ENCODE peak calls at places on chromosomes 11 and 22, in seven cellular contexts. S is CD8-positive, alpha-beta memory T cell; Z is activated T-cell treated with anti-CD3 and anti-CD28 coated beads, Interleukin-2, amount 50 U/mL, for 72 hours; K is Peyer's patch; E is HuH-7; J is HCT116; Q is adrenal gland. N is an unnamed sample.

GRCh38 chr11:72789493-72790131 is 4.2 kb downstream of the STARD10 start:
- DNase-seq in S (no peak), Z (no peak), K (no peak), E (no peak), J (no peak), Q (no peak), N (no peak)

GRCh38 chr22:17121235-17122195 is at the start of gene TMEM121B:
- DNase-seq in S (no peak), Z (no peak), K (no peak), E (peak; percentile 84), J (no peak), Q (peak; percentile 70), N (peak; percentile 79)

GRCh38 chr22:42388130-42388797 is 43.9 kb downstream of the NFAM1 start:
- DNase-seq in S (no peak), Z (no peak), K (no peak), E (no peak), J (no peak), Q (no peak), N (no peak)

GRCh38 chr11:75174781-75175370 is 24.0 kb downstream of the SLCO2B1 start:
- DNase-seq in S (no peak), Z (peak; percentile 4), K (no peak), E (no peak), J (no peak), Q (no peak), N (no peak)

GRCh38 chr22:47166446-47167016 is 404.1 kb downstream of the TBC1D22A start:
- DNase-seq in S (no peak), Z (no peak), K (peak; percentile 26), E (no peak), J (no peak), Q (peak; percentile 3), N (peak; percentile 31)

GRCh38 chr11:45097721-45098493 is 48.5 kb upstream of the PRDM11 start:
- DNase-seq in S (peak; percentile 28), Z (peak; percentile 36), K (peak; percentile 66), E (peak; percentile 39), J (no peak), Q (peak; percentile 69), N (peak; percentile 83)

GRCh38 chr11:16791494-16791961 is 53.1 kb downstream of the C11orf58 start:
- DNase-seq in S (no peak), Z (no peak), K (no peak), E (no peak), J (peak; percentile 62), Q (peak; percentile 67), N (no peak)

GRCh38 chr11:69945157-69945556 is 125.9 kb upstream of the FGF3 start:
- DNase-seq in S (no peak), Z (no peak), K (no peak), E (no peak), J (no peak), Q (no peak), N (no peak)

GRCh38 chr22:27997538-27997937 is 78.5 kb upstream of the PITPNB start:
- DNase-seq in S (no peak), Z (no peak), K (no peak), E (no peak), J (no peak), Q (no peak), N (no peak)

GRCh38 chr11:47314992-47315391 is 37.5 kb downstream of the MYBPC3 start:
- DNase-seq in S (no peak), Z (no peak), K (no peak), E (no peak), J (no peak), Q (no peak), N (no peak)

GRCh38 chr11:77141034-77141433 is 13.0 kb downstream of the MYO7A start:
- DNase-seq in S (no peak), Z (no peak), K (no peak), E (no peak), J (no peak), Q (peak; percentile 46), N (no peak)

GRCh38 chr11:33448461-33449130 is 191.4 kb downstream of the HIPK3 start:
- DNase-seq in S (no peak), Z (no peak), K (no peak), E (no peak), J (no peak), Q (no peak), N (no peak)

GRCh38 chr22:27749597-27750225 is 51.8 kb downstream of the MN1 start:
- DNase-seq in S (no peak), Z (no peak), K (no peak), E (no peak), J (no peak), Q (no peak), N (no peak)

GRCh38 chr11:45456686-45457085 is 170.5 kb upstream of the SYT13 start:
- DNase-seq in S (no peak), Z (no peak), K (no peak), E (no peak), J (no peak), Q (no peak), N (no peak)

GRCh38 chr11:121141051-121141450 is 40.0 kb downstream of the TECTA start:
- DNase-seq in S (no peak), Z (no peak), K (no peak), E (no peak), J (no peak), Q (no peak), N (no peak)

GRCh38 chr11:65773784-65774411 is 6.9 kb downstream of the AP5B1 start:
- DNase-seq in S (no peak), Z (no peak), K (peak; percentile 40), E (no peak), J (no peak), Q (no peak), N (no peak)

GRCh38 chr22:45455212-45455611 is 41.7 kb downstream of the RIBC2 start:
- DNase-seq in S (no peak), Z (no peak), K (no peak), E (no peak), J (no peak), Q (no peak), N (no peak)

GRCh38 chr11:73139476-73140198 is 2.5 kb downstream of the FCHSD2 start:
- DNase-seq in S (no peak), Z (no peak), K (no peak), E (no peak), J (no peak), Q (no peak), N (no peak)

GRCh38 chr11:57144531-57145320 is 37.0 kb upstream of the LRRC55 start:
- DNase-seq in S (no peak), Z (no peak), K (no peak), E (peak; percentile 76), J (no peak), Q (no peak), N (no peak)

GRCh38 chr11:78188809-78189724 is at the start of gene USP35:
- DNase-seq in S (no peak), Z (no peak), K (peak; percentile 45), E (no peak), J (no peak), Q (peak; percentile 21), N (peak; percentile 57)

GRCh38 chr22:47067911-47068654 is 305.6 kb downstream of the TBC1D22A start:
- DNase-seq in S (no peak), Z (no peak), K (peak; percentile 24), E (no peak), J (no peak), Q (no peak), N (peak; percentile 39)

GRCh38 chr11:34234086-34234740 is 123.6 kb downstream of the ABTB2 start:
- DNase-seq in S (peak; percentile 49), Z (peak; percentile 86), K (peak; percentile 89), E (no peak), J (peak; percentile 64), Q (peak; percentile 45), N (no peak)

GRCh38 chr11:103358251-103358650 is 249.0 kb downstream of the DYNC2H1 start:
- DNase-seq in S (no peak), Z (no peak), K (no peak), E (no peak), J (no peak), Q (no peak), N (no peak)

GRCh38 chr11:130599073-130599654 is 150.7 kb downstream of the ADAMTS15 start:
- DNase-seq in S (no peak), Z (no peak), K (peak; percentile 71), E (no peak), J (no peak), Q (peak; percentile 36), N (peak; percentile 82)

GRCh38 chr11:128130052-128130451 is 457.3 kb downstream of the ETS1 start:
- DNase-seq in S (no peak), Z (no peak), K (no peak), E (no peak), J (no peak), Q (no peak), N (no peak)

GRCh38 chr11:80958966-80959365 is 1518.1 kb upstream of the TENM4 start:
- DNase-seq in S (no peak), Z (no peak), K (no peak), E (no peak), J (no peak), Q (no peak), N (no peak)

GRCh38 chr11:61873588-61874459 is 17.5 kb downstream of the FADS3 start:
- DNase-seq in S (no peak), Z (no peak), K (no peak), E (no peak), J (no peak), Q (no peak), N (no peak)

GRCh38 chr22:42473484-42474193 is 41.4 kb upstream of the NFAM1 start:
- DNase-seq in S (peak; percentile 3), Z (no peak), K (no peak), E (peak; percentile 46), J (peak; percentile 73), Q (peak; percentile 13), N (no peak)

GRCh38 chr11:112834277-112834755 is 126.9 kb upstream of the NCAM1 start:
- DNase-seq in S (no peak), Z (no peak), K (no peak), E (no peak), J (no peak), Q (peak; percentile 75), N (peak; percentile 64)

GRCh38 chr11:1220941-1221721 is 1.7 kb upstream of the MUC5B start:
- DNase-seq in S (no peak), Z (no peak), K (no peak), E (no peak), J (no peak), Q (no peak), N (peak; percentile 48)

GRCh38 chr11:130121430-130121978 is 38.1 kb upstream of the ST14 start:
- DNase-seq in S (no peak), Z (peak; percentile 54), K (no peak), E (no peak), J (peak; percentile 29), Q (no peak), N (no peak)

GRCh38 chr11:126718319-126718718 is 282.3 kb downstream of the KIRREL3 start:
- DNase-seq in S (no peak), Z (no peak), K (no peak), E (no peak), J (no peak), Q (no peak), N (no peak)

GRCh38 chr11:12234216-12234615 is 123.8 kb downstream of the MICAL2 start:
- DNase-seq in S (no peak), Z (no peak), K (no peak), E (no peak), J (no peak), Q (no peak), N (no peak)

GRCh38 chr11:66332371-66333219 is 3.6 kb downstream of the RIN1 start:
- DNase-seq in S (no peak), Z (no peak), K (no peak), E (no peak), J (no peak), Q (no peak), N (no peak)

GRCh38 chr11:13384837-13385417 is 78.1 kb downstream of the BTBD10 start:
- DNase-seq in S (no peak), Z (peak; percentile 19), K (no peak), E (peak; percentile 31), J (peak; percentile 23), Q (peak; percentile 17), N (no peak)